ENCODE peak calls at places on chromosome 22, in nine cellular contexts. E is pancreas; H is SK-N-DZ; W is activated naive CD4-positive, alpha-beta T cell; Z is BJ; S is IMR-90; L is progenitor cell of endocrine pancreas; V is nephron progenitor cell; U is glutamatergic neuron. T is an unnamed sample.

GRCh38 chr22:31102441-31103081 is 4.8 kb downstream of the SELENOM start:
- DNase-seq in E (peak; percentile 53), H (no peak), W (no peak), Z (peak; percentile 86), S (peak; percentile 98), L (no peak), V (no peak), U (no peak), T (no peak)

GRCh38 chr22:22772883-22773282 is 114.7 kb upstream of the IGLL5 start:
- DNase-seq in E (no peak), H (no peak), W (no peak), Z (no peak), S (no peak), L (no peak), V (no peak), U (no peak), T (no peak)

GRCh38 chr22:49307870-49308269 is 519.8 kb downstream of the BRD1 start:
- DNase-seq in E (no peak), H (no peak), W (no peak), Z (no peak), S (no peak), L (peak; percentile 1), V (no peak), U (no peak), T (peak; percentile 33)

GRCh38 chr22:44330727-44331660 is 18.2 kb upstream of the SHISAL1 start:
- DNase-seq in E (peak; percentile 48), H (no peak), W (no peak), Z (no peak), S (no peak), L (no peak), V (peak; percentile 69), U (peak; percentile 59), T (peak; percentile 77)

GRCh38 chr22:33248927-33249326 is 190.7 kb upstream of the SYN3 start:
- DNase-seq in E (no peak), H (no peak), W (no peak), Z (no peak), S (no peak), L (no peak), V (no peak), U (no peak), T (no peak)

GRCh38 chr22:50532824-50533344 is 3.1 kb upstream of the TYMP start:
- DNase-seq in E (no peak), H (no peak), W (no peak), Z (no peak), S (no peak), L (no peak), V (no peak), U (no peak), T (no peak)

GRCh38 chr22:50186789-50187523 is 1.2 kb downstream of the TRABD start:
- DNase-seq in E (peak; percentile 84), H (no peak), W (no peak), Z (no peak), S (peak; percentile 25), L (no peak), V (no peak), U (peak; percentile 58), T (no peak)

GRCh38 chr22:42664976-42665831 is 16.0 kb upstream of the CYB5R3 start:
- DNase-seq in E (no peak), H (no peak), W (no peak), Z (no peak), S (no peak), L (no peak), V (no peak), U (no peak), T (no peak)

GRCh38 chr22:30289980-30290313 is 642 bp upstream of the CASTOR1 start:
- DNase-seq in E (no peak), H (no peak), W (no peak), Z (no peak), S (no peak), L (no peak), V (no peak), U (no peak), T (no peak)

GRCh38 chr22:44758354-44758969 is 6.1 kb downstream of the ARHGAP8 start:
- DNase-seq in E (no peak), H (no peak), W (no peak), Z (no peak), S (peak; percentile 74), L (no peak), V (no peak), U (no peak), T (no peak)

GRCh38 chr22:22730655-22731373 is 86.4 kb downstream of the GGTLC2 start:
- DNase-seq in E (no peak), H (no peak), W (no peak), Z (no peak), S (no peak), L (no peak), V (no peak), U (no peak), T (no peak)

GRCh38 chr22:46263208-46263575 is at the start of gene PKDREJ:
- DNase-seq in E (peak; percentile 67), H (no peak), W (no peak), Z (no peak), S (no peak), L (no peak), V (no peak), U (no peak), T (no peak)

GRCh38 chr22:20783844-20784723 is 10.2 kb downstream of the SERPIND1 start:
- DNase-seq in E (no peak), H (peak; percentile 46), W (peak; percentile 3), Z (no peak), S (peak; percentile 74), L (no peak), V (peak; percentile 33), U (no peak), T (no peak)

GRCh38 chr22:38953091-38953490 is 4.3 kb upstream of the APOBEC3A start:
- DNase-seq in E (no peak), H (no peak), W (no peak), Z (no peak), S (no peak), L (no peak), V (no peak), U (no peak), T (peak; percentile 38)

GRCh38 chr22:24410110-24410856 is 17.1 kb upstream of the ADORA2A start:
- DNase-seq in E (no peak), H (no peak), W (no peak), Z (no peak), S (peak; percentile 58), L (no peak), V (no peak), U (no peak), T (no peak)

GRCh38 chr22:22343603-22344276 is 99.2 kb downstream of the VPREB1 start:
- DNase-seq in E (no peak), H (no peak), W (no peak), Z (no peak), S (no peak), L (no peak), V (no peak), U (no peak), T (no peak)

GRCh38 chr22:48895831-48896765 is 931.6 kb downstream of the BRD1 start:
- DNase-seq in E (no peak), H (no peak), W (no peak), Z (no peak), S (no peak), L (no peak), V (no peak), U (no peak), T (no peak)

GRCh38 chr22:25903294-25903693 is 161.3 kb downstream of the MYO18B start:
- DNase-seq in E (no peak), H (no peak), W (no peak), Z (no peak), S (no peak), L (no peak), V (peak; percentile 45), U (peak; percentile 54), T (peak; percentile 67)

GRCh38 chr22:23272834-23273233 is 92.5 kb downstream of the BCR start:
- DNase-seq in E (peak; percentile 58), H (no peak), W (no peak), Z (no peak), S (no peak), L (no peak), V (no peak), U (no peak), T (no peak)

GRCh38 chr22:49356428-49356827 is 471.2 kb downstream of the BRD1 start:
- DNase-seq in E (no peak), H (no peak), W (no peak), Z (no peak), S (no peak), L (no peak), V (no peak), U (no peak), T (no peak)

GRCh38 chr22:29217827-29218757 is 12.4 kb downstream of the EMID1 start:
- DNase-seq in E (no peak), H (no peak), W (no peak), Z (no peak), S (no peak), L (no peak), V (no peak), U (peak; percentile 8), T (no peak)

GRCh38 chr22:33922268-33922667 is 2.0 kb upstream of the LARGE1 start:
- DNase-seq in E (peak; percentile 63), H (peak; percentile 69), W (no peak), Z (no peak), S (peak; percentile 34), L (peak; percentile 57), V (peak; percentile 72), U (peak; percentile 62), T (peak; percentile 81)

GRCh38 chr22:20095521-20095920 is 15.5 kb downstream of the DGCR8 start:
- DNase-seq in E (no peak), H (no peak), W (no peak), Z (no peak), S (no peak), L (no peak), V (no peak), U (no peak), T (no peak)

GRCh38 chr22:26169312-26170111 is at the start of gene SEZ6L:
- DNase-seq in E (peak; percentile 70), H (no peak), W (no peak), Z (no peak), S (no peak), L (peak; percentile 31), V (peak; percentile 77), U (peak; percentile 76), T (peak; percentile 70)

GRCh38 chr22:28332410-28332809 is 347.2 kb downstream of the TTC28 start:
- DNase-seq in E (no peak), H (no peak), W (no peak), Z (no peak), S (peak; percentile 28), L (no peak), V (no peak), U (no peak), T (no peak)

GRCh38 chr22:35140879-35141745 is 75.2 kb downstream of the ISX start:
- DNase-seq in E (no peak), H (no peak), W (no peak), Z (no peak), S (no peak), L (no peak), V (peak; percentile 58), U (no peak), T (peak; percentile 58)

GRCh38 chr22:38783095-38783710 is 10.7 kb downstream of the DNAL4 start:
- DNase-seq in E (peak; percentile 37), H (no peak), W (no peak), Z (no peak), S (no peak), L (no peak), V (no peak), U (no peak), T (no peak)